ENCODE peak calls at places on chromosomes 13 and 19, in seven cellular contexts. M is PC-3, R is heart left ventricle, H is thoracic aorta, P is neural crest cell, N is dorsolateral prefrontal cortex, D is cardiac muscle cell. Q is an unnamed sample.

GRCh38 chr19:44785993-44786392 is 8.3 kb downstream of the CBLC start:
- DNase-seq in D (no peak), H (no peak), M (no peak), P (no peak), N (no peak), R (no peak), Q (no peak)

GRCh38 chr19:18157465-18158063 is 4.6 kb downstream of the PIK3R2 start:
- DNase-seq in P (peak), R (no peak), M (no peak), H (no peak), D (no peak), N (peak), Q (no peak)

GRCh38 chr13:96551540-96551939 is 442.7 kb downstream of the OXGR1 start:
- DNase-seq in R (no peak), N (no peak), H (no peak), M (peak), P (no peak), D (no peak), Q (no peak)

GRCh38 chr13:22877421-22877820 is 303.4 kb upstream of the SGCG start:
- DNase-seq in D (no peak), H (no peak), M (no peak), N (no peak), P (no peak), R (no peak), Q (no peak)

GRCh38 chr19:45179063-45179847 is 671 bp downstream of the BLOC1S3 start:
- DNase-seq in P (no peak), N (no peak), D (peak), R (peak), M (peak), H (no peak), Q (no peak)

GRCh38 chr13:113297370-113297871 is 382 bp downstream of the LAMP1 start:
- DNase-seq in H (no peak), N (no peak), D (no peak), M (no peak), R (no peak), P (no peak), Q (peak)

GRCh38 chr13:25224151-25224550 is 52.1 kb upstream of the AMER2 start:
- DNase-seq in P (no peak), D (no peak), M (no peak), N (no peak), R (no peak), H (no peak), Q (no peak)

GRCh38 chr13:108795841-108796240 is 166.4 kb downstream of the MYO16 start:
- DNase-seq in D (no peak), P (no peak), M (no peak), H (no peak), N (no peak), R (no peak), Q (no peak)

GRCh38 chr19:1223018-1223855 is 14.6 kb downstream of the CBARP start:
- DNase-seq in P (no peak), D (no peak), R (no peak), H (no peak), N (no peak), M (peak), Q (no peak)

GRCh38 chr13:36986462-36987240 is 12.5 kb downstream of the ALG5 start:
- DNase-seq in D (no peak), H (no peak), N (no peak), M (no peak), R (no peak), P (no peak), Q (no peak)

GRCh38 chr19:6212403-6213265 is 67.1 kb downstream of the MLLT1 start:
- DNase-seq in H (no peak), R (peak), M (no peak), D (no peak), P (no peak), N (no peak), Q (no peak)

GRCh38 chr19:53076984-53077383 is 26.2 kb downstream of the ZNF160 start:
- DNase-seq in M (peak), R (no peak), H (no peak), D (peak), N (peak), P (peak), Q (peak)

GRCh38 chr13:19959141-19959830 is 759 bp downstream of the ZMYM2 start:
- DNase-seq in R (peak), H (peak), D (peak), P (peak), N (peak), M (peak), Q (peak)

GRCh38 chr13:51881296-51881695 is 19.5 kb downstream of the CCDC70 start:
- DNase-seq in N (no peak), R (no peak), D (no peak), M (no peak), H (no peak), P (no peak), Q (no peak)

GRCh38 chr13:40666058-40666904 is at the start of gene FOXO1:
- DNase-seq in R (peak), D (peak), M (peak), H (peak), P (peak), N (peak), Q (peak)

GRCh38 chr19:30090963-30091362 is 148.9 kb downstream of the URI1 start:
- DNase-seq in M (no peak), R (peak), P (no peak), H (no peak), N (no peak), D (no peak), Q (no peak)

GRCh38 chr19:29771708-29772415 is 39.9 kb upstream of the CCNE1 start:
- DNase-seq in N (peak), P (peak), D (peak), R (no peak), H (no peak), M (peak), Q (peak)

GRCh38 chr13:92297971-92298942 is 899.8 kb downstream of the GPC5 start:
- DNase-seq in H (no peak), N (no peak), R (no peak), P (no peak), D (no peak), M (no peak), Q (no peak)

GRCh38 chr13:20633802-20634201 is 66.8 kb downstream of the IFT88 start:
- DNase-seq in N (no peak), M (peak), H (no peak), R (no peak), D (no peak), P (no peak), Q (no peak)

GRCh38 chr19:30379841-30380610 is 7.8 kb downstream of the ZNF536 start:
- DNase-seq in N (peak), P (no peak), D (no peak), H (no peak), R (no peak), M (no peak), Q (no peak)

GRCh38 chr13:40228486-40228885 is 438.0 kb downstream of the FOXO1 start:
- DNase-seq in M (no peak), D (no peak), H (no peak), R (no peak), P (no peak), N (no peak), Q (no peak)

GRCh38 chr19:48553676-48554384 is 1.9 kb downstream of the SULT2B1 start:
- DNase-seq in R (no peak), P (no peak), N (no peak), D (peak), M (peak), H (no peak), Q (no peak)

GRCh38 chr19:53553865-53554791 is 16.2 kb downstream of the ZNF331 start:
- DNase-seq in R (peak), P (no peak), H (peak), M (peak), D (peak), N (peak), Q (no peak)

GRCh38 chr13:111844222-111844671 is 222.7 kb upstream of the SOX1 start:
- DNase-seq in M (no peak), R (no peak), H (no peak), P (no peak), D (no peak), N (no peak), Q (no peak)

GRCh38 chr13:111845621-111846351 is 221.2 kb upstream of the SOX1 start:
- DNase-seq in D (no peak), R (no peak), M (no peak), N (no peak), H (no peak), P (no peak), Q (no peak)

GRCh38 chr13:111846396-111847174 is 220.4 kb upstream of the SOX1 start:
- DNase-seq in D (no peak), R (no peak), P (no peak), M (no peak), N (no peak), H (no peak), Q (no peak)

GRCh38 chr13:111847964-111848363 is 219.0 kb upstream of the SOX1 start:
- DNase-seq in N (no peak), D (no peak), M (no peak), P (no peak), H (no peak), R (no peak), Q (no peak)

DNA sequence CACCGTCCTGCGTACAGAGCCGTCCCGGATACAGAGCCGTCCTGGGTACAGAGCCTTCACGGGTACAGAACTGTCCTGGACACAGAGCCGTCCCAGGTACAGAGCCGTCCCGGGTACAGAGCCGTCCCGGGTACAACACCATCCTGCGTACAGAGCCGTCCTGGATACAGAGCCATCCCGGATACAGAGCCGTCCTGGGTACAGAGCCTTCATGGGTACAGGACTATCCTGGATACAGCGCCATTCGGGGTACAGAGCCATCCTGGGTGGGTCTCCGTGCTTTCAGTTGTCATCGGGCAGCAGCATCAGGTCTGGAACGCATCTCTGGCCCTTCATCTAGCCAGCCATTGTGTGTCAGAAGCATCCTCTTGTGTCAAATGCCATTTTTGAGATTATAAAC is 222.3 kb upstream of the SOX1 start:
- DNase-seq in N (no peak), P (no peak), D (no peak), H (no peak), M (no peak), R (no peak), Q (no peak)
- TF ChIP-seq CTCF in N (no peak), P (no peak), D (no peak), H (no peak), M (no peak), R (no peak), Q (no peak)

GRCh38 chr19:50762554-50762953 is 7.7 kb upstream of the GPR32 start:
- DNase-seq in H (no peak), M (no peak), P (no peak), N (no peak), D (no peak), R (no peak), Q (no peak)
- TF ChIP-seq CTCF in H (no peak), M (no peak), P (no peak), N (no peak), D (no peak), R (no peak), Q (no peak)

DNA sequence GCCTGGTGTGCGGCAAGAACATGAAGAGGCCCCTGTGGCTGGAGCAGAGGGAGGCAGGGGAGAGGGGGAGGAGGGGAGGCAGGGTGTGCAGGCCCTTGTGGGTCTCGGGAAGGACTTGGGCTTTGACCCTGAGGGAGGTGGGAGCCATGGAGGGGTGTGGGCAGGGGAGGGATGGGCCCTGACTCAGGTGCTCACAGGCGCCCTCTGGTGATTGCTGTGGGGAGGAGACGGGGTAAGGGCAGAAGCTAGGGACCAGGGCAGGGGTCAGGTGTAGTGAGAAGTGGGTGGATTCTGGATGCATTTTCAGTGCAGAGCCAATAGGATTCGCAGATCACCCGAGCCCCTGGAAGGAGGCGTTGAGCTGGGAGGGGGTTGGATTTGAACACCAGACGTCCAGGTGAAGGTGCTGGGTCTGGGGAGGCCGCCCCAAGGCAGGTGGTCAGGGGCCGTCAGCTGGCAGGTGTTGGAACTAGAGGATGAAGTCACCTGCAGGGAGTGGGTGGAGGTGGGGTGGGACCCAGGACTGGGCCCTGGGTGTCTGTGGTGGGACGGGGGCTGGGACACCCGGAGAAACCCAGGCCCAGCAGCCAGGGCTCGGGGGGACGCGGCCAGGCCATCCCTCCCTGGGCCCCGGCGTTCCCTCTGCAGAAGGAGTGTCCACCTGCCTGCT is 185.4 kb downstream of the KDM4B start:
- DNase-seq in D (peak), H (no peak), P (peak), M (peak), N (no peak), R (peak), Q (no peak)
- TF ChIP-seq CTCF in D (peak), H (peak), P (peak), M (peak), N (peak), R (peak), Q (no peak)

DNA sequence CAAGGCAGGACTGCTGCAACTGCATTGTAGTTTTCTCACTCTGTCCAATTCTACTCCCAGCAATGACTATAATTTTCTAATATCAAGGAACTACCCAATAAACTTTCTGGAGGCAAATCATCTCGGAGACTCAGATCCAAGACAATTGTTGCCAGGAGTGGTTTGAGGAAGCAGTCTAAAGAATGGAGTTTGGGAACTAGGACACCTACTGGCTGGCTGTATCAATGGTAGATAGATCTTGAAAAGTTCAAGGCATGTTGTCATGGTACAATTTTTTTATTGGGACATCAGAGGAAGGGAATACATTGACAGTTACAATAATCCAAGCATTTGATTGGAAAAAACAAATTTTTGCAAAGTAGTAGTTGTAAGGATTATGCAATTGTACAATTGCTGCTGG is 648.3 kb upstream of the SLITRK6 start:
- DNase-seq in D (no peak), N (no peak), M (no peak), R (no peak), H (no peak), P (no peak), Q (no peak)
- TF ChIP-seq CTCF in D (no peak), N (no peak), M (no peak), R (no peak), H (no peak), P (no peak), Q (no peak)

GRCh38 chr13:32248789-32249188 is 66.4 kb downstream of the ZAR1L start:
- DNase-seq in R (no peak), H (no peak), M (no peak), D (no peak), P (no peak), N (no peak), Q (no peak)

GRCh38 chr13:32245555-32245954 is 69.6 kb downstream of the ZAR1L start:
- DNase-seq in N (no peak), R (no peak), P (no peak), D (no peak), M (no peak), H (no peak), Q (no peak)

GRCh38 chr13:32247887-32248286 is 67.3 kb downstream of the ZAR1L start:
- DNase-seq in D (no peak), M (no peak), H (no peak), N (no peak), R (no peak), P (no peak), Q (no peak)

GRCh38 chr13:32243695-32244094 is 71.5 kb downstream of the ZAR1L start:
- DNase-seq in R (no peak), N (no peak), H (no peak), P (no peak), M (no peak), D (no peak), Q (no peak)

DNA sequence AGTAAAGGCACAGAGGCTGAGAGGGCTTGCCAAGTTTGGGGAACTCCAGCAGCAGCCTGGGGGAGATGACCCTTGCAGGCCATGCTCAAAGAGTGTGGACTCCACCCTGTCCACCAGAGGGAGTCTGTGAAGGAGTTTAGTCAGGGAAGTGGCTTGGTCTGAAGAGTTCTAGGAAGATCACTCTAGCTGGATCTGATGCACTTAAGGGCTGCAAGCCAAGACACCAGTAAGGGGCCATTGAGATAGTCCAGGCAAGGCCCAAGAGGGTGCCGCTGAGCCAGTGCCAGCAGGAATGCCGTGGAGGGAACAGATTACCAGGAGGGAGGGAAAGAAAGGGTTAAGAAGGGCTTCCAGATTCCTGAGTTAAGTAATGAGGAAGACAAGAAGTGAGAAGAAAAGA is 68.7 kb downstream of the ZAR1L start:
- DNase-seq in N (no peak), D (peak), H (no peak), M (peak), R (no peak), P (peak), Q (peak)
- TF ChIP-seq CTCF in N (peak), D (peak), H (peak), M (peak), R (peak), P (peak), Q (peak)

DNA sequence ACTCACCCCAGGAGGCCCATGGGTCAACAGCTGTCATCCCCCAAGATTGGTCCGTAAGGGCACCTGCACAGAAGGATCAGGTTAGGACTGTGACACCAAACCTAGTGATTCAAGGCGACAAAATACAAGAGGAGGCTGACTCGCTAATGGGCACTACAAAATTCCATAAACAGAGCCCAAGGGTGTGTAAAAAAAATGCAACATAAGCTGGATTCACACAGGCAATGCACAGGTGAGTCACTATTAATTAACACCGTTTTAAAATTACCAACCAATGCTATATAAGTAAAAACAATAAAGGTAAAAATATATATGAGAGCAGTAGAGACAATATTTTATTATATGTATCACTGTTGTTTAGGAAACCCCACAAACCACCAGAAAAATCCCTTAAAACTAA is 1.9 kb downstream of the ZNF606 start:
- DNase-seq in R (no peak), D (no peak), P (no peak), N (no peak), H (no peak), M (no peak), Q (no peak)
- TF ChIP-seq CTCF in R (no peak), D (no peak), P (no peak), N (no peak), H (no peak), M (no peak), Q (no peak)

Q was measured in mesothelial cell of epicardium.